ENCODE peak calls at places on chromosomes 2 and 18, in nine cellular contexts. J, A, Q, X, F, O, W, S and C are unnamed samples.

GRCh38 chr18:75183524-75183923 is 25.4 kb downstream of the PTGR3 start:
- DNase-seq in J (peak), A (no peak), Q (no peak), X (no peak), F (no peak), O (no peak), W (no peak), S (no peak), C (no peak)

GRCh38 chr2:176088048-176088936 is 4.2 kb upstream of the HOXD13 start:
- DNase-seq in J (peak), A (no peak), Q (no peak), X (no peak), F (peak), O (peak), W (peak), S (peak), C (no peak)

GRCh38 chr2:145060876-145061275 is 541.0 kb upstream of the ZEB2 start:
- DNase-seq in J (no peak), A (no peak), Q (no peak), X (no peak), F (no peak), O (no peak), W (no peak), S (no peak), C (no peak)

GRCh38 chr2:106197878-106198277 is 3.8 kb upstream of the UXS1 start:
- DNase-seq in J (no peak), A (no peak), Q (no peak), X (no peak), F (no peak), O (no peak), W (no peak), S (no peak), C (no peak)

GRCh38 chr18:79912409-79912991 is 39.0 kb downstream of the SLC66A2 start:
- DNase-seq in J (peak), A (peak), Q (peak), X (no peak), F (peak), O (no peak), W (no peak), S (peak), C (no peak)

GRCh38 chr2:124973396-124973795 is 948.3 kb downstream of the CNTNAP5 start:
- DNase-seq in J (no peak), A (no peak), Q (no peak), X (no peak), F (no peak), O (no peak), W (no peak), S (no peak), C (no peak)

GRCh38 chr18:78655921-78656320 is 323.7 kb upstream of the SALL3 start:
- DNase-seq in J (no peak), A (no peak), Q (no peak), X (no peak), F (no peak), O (no peak), W (no peak), S (no peak), C (no peak)

GRCh38 chr2:232588680-232589585 is 38.4 kb downstream of the EIF4E2 start:
- DNase-seq in J (peak), A (no peak), Q (no peak), X (peak), F (no peak), O (peak), W (no peak), S (no peak), C (no peak)

GRCh38 chr2:65639156-65639876 is 206.9 kb upstream of the SPRED2 start:
- DNase-seq in J (peak), A (no peak), Q (no peak), X (peak), F (no peak), O (no peak), W (no peak), S (no peak), C (no peak)